ENCODE peak calls at places on chromosome 1, in six cellular contexts. D is transverse colon, R is K562, W is breast epithelium, F is sigmoid colon, S is stomach. P is an unnamed sample.
A peak's percentile ranks its signal among the peaks of the same experiment; 100 is the strongest.

GRCh38 chr1:92599184-92599583 is 112.5 kb upstream of the GFI1 start:
- DNase-seq in S (no peak), R (no peak), F (no peak), D (no peak), W (no peak), P (no peak)

GRCh38 chr1:9459784-9460407 is 79.4 kb upstream of the SLC25A33 start:
- DNase-seq in D (peak; percentile 51), W (peak; percentile 46), S (no peak), F (no peak), R (no peak), P (no peak)

GRCh38 chr1:26015358-26015757 is 6.2 kb upstream of the EXTL1 start:
- DNase-seq in R (no peak), D (peak; percentile 44), W (no peak), F (no peak), S (no peak), P (no peak)

GRCh38 chr1:26723013-26723991 is 27.5 kb downstream of the ARID1A start:
- DNase-seq in D (peak; percentile 84), R (peak; percentile 89), F (peak; percentile 97), S (peak; percentile 89), W (peak; percentile 72), P (peak; percentile 63)

GRCh38 chr1:21293537-21294265 is 3.4 kb upstream of the ECE1 start:
- DNase-seq in S (no peak), W (no peak), D (no peak), R (no peak), F (no peak), P (no peak)

GRCh38 chr1:29649375-29650040 is 413.2 kb downstream of the PTPRU start:
- DNase-seq in F (no peak), R (peak; percentile 55), D (no peak), W (no peak), S (no peak), P (no peak)

GRCh38 chr1:21117159-21117953 is 59.3 kb downstream of the EIF4G3 start:
- DNase-seq in R (peak; percentile 17), W (no peak), F (no peak), S (no peak), D (no peak), P (no peak)

GRCh38 chr1:164768045-164768402 is 209.0 kb downstream of the PBX1 start:
- DNase-seq in W (no peak), F (no peak), D (no peak), R (no peak), S (no peak), P (no peak)

GRCh38 chr1:193322218-193322617 is 135.8 kb upstream of the B3GALT2 start:
- DNase-seq in S (no peak), W (no peak), R (no peak), F (no peak), D (no peak), P (no peak)

GRCh38 chr1:161068306-161069200 is 1.1 kb downstream of the ARHGAP30 start:
- DNase-seq in F (peak; percentile 80), W (no peak), D (peak; percentile 78), R (no peak), S (peak; percentile 62), P (no peak)

GRCh38 chr1:160217466-160218165 is 12.4 kb downstream of the PEA15 start:
- DNase-seq in F (no peak), R (no peak), S (peak; percentile 49), D (peak; percentile 53), W (no peak), P (no peak)

GRCh38 chr1:18957136-18957521 is 653 bp upstream of the IFFO2 start:
- DNase-seq in S (no peak), R (peak; percentile 35), F (no peak), W (peak; percentile 59), D (no peak), P (no peak)

GRCh38 chr1:156684227-156684782 is 7.1 kb upstream of the NES start:
- DNase-seq in S (no peak), D (no peak), F (no peak), W (no peak), R (no peak), P (no peak)

GRCh38 chr1:154552036-154552435 is 6.4 kb downstream of the UBE2Q1 start:
- DNase-seq in S (no peak), D (no peak), W (no peak), R (no peak), F (no peak), P (no peak)

GRCh38 chr1:29632436-29633270 is 396.3 kb downstream of the PTPRU start:
- DNase-seq in S (no peak), W (no peak), F (no peak), D (no peak), R (no peak), P (no peak)

GRCh38 chr1:18999287-18999852 is 42.9 kb upstream of the IFFO2 start:
- DNase-seq in F (no peak), S (no peak), W (peak; percentile 82), R (no peak), D (no peak), P (peak; percentile 42)

GRCh38 chr1:41341756-41342562 is 19.3 kb upstream of the FOXO6 start:
- DNase-seq in S (peak; percentile 67), D (peak; percentile 56), F (no peak), W (no peak), R (no peak), P (no peak)

GRCh38 chr1:21818661-21819060 is 6.6 kb downstream of the LDLRAD2 start:
- DNase-seq in R (peak; percentile 100), W (no peak), D (peak; percentile 67), F (no peak), S (peak; percentile 60), P (no peak)

GRCh38 chr1:54260810-54261209 is 60.8 kb downstream of the MRPL37 start:
- DNase-seq in D (no peak), F (no peak), S (no peak), R (no peak), W (no peak), P (no peak)

GRCh38 chr1:162147760-162148159 is 78.3 kb downstream of the NOS1AP start:
- DNase-seq in W (no peak), R (no peak), D (no peak), F (no peak), S (no peak), P (no peak)

GRCh38 chr1:20413791-20414140 is 72.2 kb downstream of the CAMK2N1 start:
- DNase-seq in W (no peak), S (no peak), F (no peak), D (no peak), R (no peak), P (no peak)

GRCh38 chr1:33429846-33430750 is 797 bp downstream of the PHC2 start:
- DNase-seq in W (no peak), R (no peak), S (peak; percentile 51), F (peak; percentile 82), D (peak; percentile 53), P (no peak)
- H3K4me1 ChIP-seq in W (no peaks in the 10 kb centered on the region), R (peaks cover 9% of the 10 kb centered on the region), S (peaks cover 66% of the 10 kb centered on the region), F (peaks cover 54% of the 10 kb centered on the region), D (peaks cover 31% of the 10 kb centered on the region), P (no peaks in the 10 kb centered on the region)

DNA sequence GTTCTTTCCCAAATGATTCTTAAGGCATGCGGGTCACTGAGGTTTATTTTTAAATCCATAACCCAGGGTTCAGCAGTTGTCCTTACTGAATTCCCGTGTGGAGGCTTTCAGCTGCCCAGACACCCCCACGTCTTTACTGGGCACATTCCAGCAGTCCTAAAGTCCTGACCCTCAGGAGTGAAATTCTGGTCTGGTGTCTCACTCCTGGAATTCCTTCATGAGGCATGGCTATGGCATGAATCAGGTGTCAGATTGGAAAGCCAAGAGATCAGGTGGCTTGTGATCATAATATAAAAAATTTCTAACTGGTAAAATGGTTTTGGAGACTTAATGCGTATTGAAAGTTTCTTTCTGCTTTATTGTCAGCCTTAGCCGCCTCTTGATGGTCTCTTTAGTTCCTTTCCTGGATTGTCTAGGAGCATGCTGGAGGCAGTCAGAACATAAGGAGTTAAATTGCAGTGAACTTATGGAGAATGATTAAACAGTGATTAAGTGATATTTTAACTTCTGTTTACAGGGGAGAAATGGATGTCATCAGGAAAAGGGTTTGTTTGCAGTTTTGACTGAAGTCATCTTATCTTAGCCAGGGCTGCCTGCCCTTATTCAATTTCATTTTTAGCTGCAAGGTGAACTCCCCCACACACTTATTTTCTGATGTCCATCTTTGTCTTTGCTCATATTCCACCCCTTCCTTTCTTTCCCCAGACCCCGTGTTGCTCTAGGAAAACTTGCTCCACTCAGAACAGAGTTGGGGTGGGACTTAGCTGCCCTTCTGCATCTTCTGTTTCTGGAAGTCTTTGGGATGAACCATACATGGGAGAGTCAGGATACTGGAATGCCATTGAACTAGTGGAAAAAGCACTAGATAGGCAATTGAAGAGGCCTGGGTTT is 25.7 kb upstream of the MACF1 start:
- DNase-seq in W (no peak), S (no peak), D (no peak), R (peak; percentile 29), F (no peak), P (no peak)
- TF ChIP-seq POLR2AphosphoS5 in W (no peak), S (peak; percentile 45), D (no peak), R (no peak), F (peak; percentile 29), P (no peak)

DNA sequence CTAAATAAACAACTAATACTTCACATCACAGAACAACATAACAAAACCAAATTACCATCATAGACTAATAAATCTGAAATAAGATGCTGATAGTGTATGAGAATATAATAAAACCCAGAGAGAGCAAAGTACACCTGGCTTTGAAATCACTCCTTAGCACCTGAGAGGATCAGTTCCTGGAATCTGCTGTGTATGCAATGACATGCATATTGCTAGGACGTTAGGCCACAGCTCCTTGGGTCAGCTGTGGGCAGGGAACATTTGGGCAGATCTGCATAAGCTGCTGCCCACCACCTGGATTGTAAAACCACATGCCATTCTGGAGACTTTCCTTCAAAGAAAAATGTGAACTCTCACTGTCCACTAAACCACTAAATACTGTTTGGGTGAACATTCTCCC is 81.1 kb downstream of the NR5A2 start:
- DNase-seq in R (no peak), F (no peak), S (no peak), W (no peak), D (peak; percentile 39), P (no peak)
- H3K4me3 ChIP-seq in R (no peak overlapping the region), F (no peak overlapping the region), S (no peak overlapping the region), W (no peak overlapping the region), D (no peak overlapping the region), P (no peak overlapping the region)

GRCh38 chr1:202615501-202616354 is 94.5 kb downstream of the SYT2 start:
- DNase-seq in R (no peak), W (no peak), S (no peak), D (peak; percentile 28), F (no peak), P (no peak)

GRCh38 chr1:202613571-202613970 is 96.7 kb downstream of the SYT2 start:
- DNase-seq in R (no peak), S (no peak), F (no peak), D (no peak), W (no peak), P (no peak)

GRCh38 chr1:202618387-202619022 is 91.7 kb downstream of the SYT2 start:
- DNase-seq in D (no peak), W (no peak), S (no peak), F (no peak), R (no peak), P (no peak)

GRCh38 chr1:202619528-202619927 is 90.7 kb downstream of the SYT2 start:
- DNase-seq in F (peak; percentile 20), S (no peak), W (no peak), D (no peak), R (no peak), P (no peak)

DNA sequence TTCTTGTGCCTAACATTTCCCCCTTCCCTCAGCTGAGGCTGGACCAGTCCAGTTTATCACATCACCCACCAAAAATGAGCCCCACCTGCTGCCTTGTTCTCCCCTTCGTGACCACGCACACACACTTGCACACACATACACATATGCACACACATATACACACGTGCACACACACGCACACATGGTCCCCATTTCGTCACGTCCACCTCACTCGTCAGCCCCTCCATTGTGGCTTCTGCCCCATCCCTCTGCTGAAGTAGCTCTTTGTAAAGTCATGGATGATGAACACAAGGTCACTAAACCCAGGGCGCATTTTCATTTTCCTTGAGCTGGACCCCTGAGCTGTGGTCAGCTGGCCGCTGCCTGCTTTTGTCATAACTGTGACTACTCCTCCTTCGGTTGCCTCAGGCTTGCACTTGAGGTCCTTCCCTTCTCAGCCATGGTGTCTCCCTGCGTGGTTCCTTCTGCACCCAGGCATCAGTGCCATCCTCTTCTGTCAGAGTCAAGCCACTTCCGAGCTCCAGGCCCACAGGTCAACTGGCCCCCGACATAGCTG is 93.8 kb downstream of the SYT2 start:
- DNase-seq in R (no peak), F (no peak), D (no peak), S (no peak), W (no peak), P (no peak)
- H3K4me1 ChIP-seq in R (no peaks in the 10 kb centered on the region), F (peaks cover 46% of the 10 kb centered on the region), D (peaks cover 35% of the 10 kb centered on the region), S (peaks cover 50% of the 10 kb centered on the region), W (no peaks in the 10 kb centered on the region), P (no peaks in the 10 kb centered on the region)